ENCODE peak calls at places on chromosomes 7 and 10, in six cellular contexts. L is amniotic stem cell, E is Caki2, X is mesothelial cell of epicardium, F is choroid plexus epithelial cell, V is mesenteric fat pad. D is an unnamed sample.

GRCh38 chr10:73219384-73219783 is 27.7 kb downstream of the DNAJC9 start:
- DNase-seq in X (no peak), F (no peak), E (no peak), L (no peak), V (no peak), D (no peak)

GRCh38 chr10:62990126-62990525 is 143.0 kb upstream of the NRBF2 start:
- DNase-seq in V (no peak), L (no peak), X (no peak), F (peak), E (no peak), D (no peak)

GRCh38 chr10:62911210-62911963 is 95.2 kb upstream of the EGR2 start:
- DNase-seq in X (no peak), F (no peak), E (no peak), L (no peak), V (no peak), D (no peak)

GRCh38 chr7:611281-611810 is 91.7 kb upstream of the PDGFA start:
- DNase-seq in F (peak), X (no peak), L (no peak), V (no peak), E (no peak), D (no peak)

GRCh38 chr7:74174606-74175082 is 488 bp downstream of the EIF4H start:
- DNase-seq in F (peak), E (peak), L (no peak), X (peak), V (peak), D (peak)

GRCh38 chr10:3293536-3294431 is 121.2 kb upstream of the PITRM1 start:
- DNase-seq in V (no peak), X (no peak), L (no peak), F (peak), E (no peak), D (no peak)

GRCh38 chr7:50632561-50633413 is 67.6 kb upstream of the DDC start:
- DNase-seq in E (peak), F (peak), L (no peak), V (no peak), X (no peak), D (no peak)

GRCh38 chr7:69190738-69191137 is 407.5 kb upstream of the AUTS2 start:
- DNase-seq in L (no peak), X (no peak), F (no peak), E (no peak), V (no peak), D (no peak)

GRCh38 chr7:87001214-87001613 is 58.2 kb downstream of the ELAPOR2 start:
- DNase-seq in E (no peak), L (no peak), X (no peak), F (no peak), V (no peak), D (no peak)

GRCh38 chr10:36096571-36096970 is 454.5 kb upstream of the FZD8 start:
- DNase-seq in X (no peak), V (no peak), L (no peak), E (no peak), F (peak), D (no peak)

GRCh38 chr10:73850863-73851461 is 23.4 kb downstream of the CAMK2G start:
- DNase-seq in V (no peak), F (peak), L (peak), E (no peak), X (no peak), D (peak)

GRCh38 chr7:131803861-131804260 is 247.4 kb upstream of the PODXL start:
- DNase-seq in F (no peak), X (no peak), V (no peak), L (no peak), E (no peak), D (no peak)

GRCh38 chr7:38660427-38661099 is 29.4 kb upstream of the AMPH start:
- DNase-seq in F (peak), E (peak), X (no peak), V (no peak), L (peak), D (no peak)

GRCh38 chr10:28184810-28185209 is 118.1 kb downstream of the MPP7 start:
- DNase-seq in L (no peak), V (no peak), F (no peak), E (no peak), X (no peak), D (no peak)

GRCh38 chr7:22990588-22990949 is 23.4 kb downstream of the HYCC1 start:
- DNase-seq in L (no peak), E (no peak), F (peak), V (no peak), X (no peak), D (no peak)

GRCh38 chr7:86733783-86734182 is 90.1 kb downstream of the GRM3 start:
- DNase-seq in L (no peak), V (no peak), F (peak), E (peak), X (no peak), D (no peak)

GRCh38 chr7:5702876-5703571 is 78.4 kb downstream of the RNF216 start:
- DNase-seq in F (peak), X (no peak), L (no peak), V (no peak), E (peak), D (no peak)

GRCh38 chr7:25569765-25570164 is 341.5 kb upstream of the NPVF start:
- DNase-seq in V (no peak), E (no peak), F (no peak), X (no peak), L (no peak), D (no peak)

GRCh38 chr10:122505885-122506284 is 44.5 kb downstream of the HTRA1 start:
- DNase-seq in F (no peak), V (no peak), E (no peak), L (no peak), X (no peak), D (no peak)

GRCh38 chr10:132133005-132133404 is 53.7 kb upstream of the DPYSL4 start:
- DNase-seq in L (no peak), E (no peak), F (no peak), X (peak), V (no peak), D (no peak)

GRCh38 chr10:89091501-89091900 is 100.9 kb downstream of the FAS start:
- DNase-seq in X (no peak), L (no peak), E (no peak), F (peak), V (no peak), D (no peak)

GRCh38 chr7:91632948-91633519 is 247.5 kb downstream of the MTERF1 start:
- DNase-seq in V (no peak), F (no peak), X (no peak), L (no peak), E (no peak), D (no peak)

GRCh38 chr10:132878730-132879407 is 63.5 kb downstream of the CFAP46 start:
- DNase-seq in V (peak), L (no peak), E (no peak), X (peak), F (no peak), D (no peak)

GRCh38 chr10:52771534-52772455 is 789 bp downstream of the MBL2 start:
- DNase-seq in V (no peak), L (no peak), X (no peak), E (peak), F (no peak), D (no peak)

GRCh38 chr7:96089511-96089910 is 232.4 kb downstream of the SLC25A13 start:
- DNase-seq in F (no peak), E (no peak), V (no peak), L (no peak), X (no peak), D (no peak)

GRCh38 chr10:15802375-15802949 is 57.8 kb downstream of the MINDY3 start:
- DNase-seq in E (no peak), X (no peak), F (peak), V (no peak), L (no peak), D (no peak)

GRCh38 chr10:94412439-94412838 is 10.1 kb downstream of the TBC1D12 start:
- DNase-seq in X (no peak), F (no peak), V (no peak), L (no peak), E (no peak), D (no peak)

GRCh38 chr10:78856421-78856820 is 212.3 kb upstream of the ZMIZ1 start:
- DNase-seq in V (no peak), E (no peak), X (no peak), F (no peak), L (no peak), D (peak)

GRCh38 chr7:70776627-70777101 is 355.3 kb upstream of the GALNT17 start:
- DNase-seq in F (no peak), V (no peak), L (no peak), E (no peak), X (no peak), D (no peak)

GRCh38 chr7:44145419-44145968 is 4.4 kb upstream of the MYL7 start:
- DNase-seq in F (peak), E (no peak), X (no peak), V (peak), L (no peak), D (no peak)

GRCh38 chr10:3091346-3091787 is 24.0 kb downstream of the PFKP start:
- DNase-seq in F (peak), V (no peak), E (peak), L (peak), X (no peak), D (no peak)

GRCh38 chr7:134186022-134186421 is 58.9 kb downstream of the LRGUK start:
- DNase-seq in X (no peak), F (peak), V (no peak), E (no peak), L (no peak), D (no peak)

GRCh38 chr10:76675951-76676587 is 961.5 kb downstream of the KCNMA1 start:
- DNase-seq in V (no peak), X (no peak), E (no peak), F (no peak), L (peak), D (peak)

GRCh38 chr7:105691692-105692564 is 110.6 kb upstream of the EFCAB10 start:
- DNase-seq in E (no peak), X (no peak), L (no peak), V (no peak), F (peak), D (no peak)

GRCh38 chr10:61140765-61141392 is 196.9 kb upstream of the RHOBTB1 start:
- DNase-seq in F (peak), V (no peak), X (no peak), E (peak), L (peak), D (no peak)

GRCh38 chr7:69937097-69937496 is 338.8 kb downstream of the AUTS2 start:
- DNase-seq in L (no peak), X (no peak), V (no peak), E (no peak), F (no peak), D (no peak)